ENCODE peak calls at places on chromosomes 6 and 20, in eight cellular contexts. N is pancreas; Z is WERI-Rb-1; W is CD4-positive, alpha-beta memory T cell; V is stomach; R is mammary epithelial cell; L is upper lobe of right lung; G is endothelial cell of umbilical vein. U is an unnamed sample.

GRCh38 chr6:122778961-122779671 is 400 bp upstream of the FABP7 start:
- DNase-seq in N (no peak), Z (no peak), W (no peak), V (no peak), R (no peak), L (no peak), G (no peak), U (peak)

GRCh38 chr6:73058736-73059135 is 166.6 kb downstream of the KHDC1L start:
- DNase-seq in N (no peak), Z (no peak), W (no peak), V (no peak), R (no peak), L (no peak), G (no peak), U (no peak)

GRCh38 chr20:61587910-61588309 is 335.8 kb downstream of the CDH4 start:
- DNase-seq in N (no peak), Z (no peak), W (no peak), V (no peak), R (no peak), L (no peak), G (no peak), U (no peak)

GRCh38 chr6:91659881-91660280 is 1073.0 kb upstream of the MAP3K7 start:
- DNase-seq in N (no peak), Z (peak), W (no peak), V (no peak), R (no peak), L (no peak), G (no peak), U (no peak)

GRCh38 chr6:117655380-117655779 is 19.9 kb upstream of the NUS1 start:
- DNase-seq in N (no peak), Z (no peak), W (no peak), V (no peak), R (no peak), L (no peak), G (no peak), U (no peak)

GRCh38 chr20:40511478-40511877 is 177.6 kb downstream of the MAFB start:
- DNase-seq in N (no peak), Z (no peak), W (no peak), V (no peak), R (peak), L (no peak), G (no peak), U (no peak)

GRCh38 chr20:16476032-16476431 is 97.2 kb downstream of the KIF16B start:
- DNase-seq in N (no peak), Z (no peak), W (peak), V (no peak), R (peak), L (no peak), G (peak), U (no peak)

GRCh38 chr20:52192296-52193007 is 873 bp upstream of the ZFP64 start:
- DNase-seq in N (no peak), Z (peak), W (no peak), V (no peak), R (no peak), L (peak), G (no peak), U (no peak)

GRCh38 chr6:55239099-55239498 is 64.8 kb downstream of the HCRTR2 start:
- DNase-seq in N (peak), Z (no peak), W (no peak), V (no peak), R (peak), L (no peak), G (peak), U (no peak)

GRCh38 chr20:10671221-10671849 is 2.5 kb downstream of the JAG1 start:
- DNase-seq in N (peak), Z (peak), W (no peak), V (peak), R (peak), L (peak), G (peak), U (peak)

GRCh38 chr20:51276331-51276730 is 253.4 kb upstream of the KCNG1 start:
- DNase-seq in N (no peak), Z (no peak), W (no peak), V (no peak), R (no peak), L (no peak), G (no peak), U (no peak)

GRCh38 chr6:91442342-91442741 is 855.5 kb upstream of the MAP3K7 start:
- DNase-seq in N (no peak), Z (no peak), W (no peak), V (no peak), R (no peak), L (no peak), G (no peak), U (no peak)

GRCh38 chr6:149948616-149949015 is 6.8 kb downstream of the ULBP2 start:
- DNase-seq in N (no peak), Z (no peak), W (no peak), V (no peak), R (no peak), L (no peak), G (no peak), U (no peak)

GRCh38 chr6:100886078-100886477 is 4.9 kb upstream of the ASCC3 start:
- DNase-seq in N (no peak), Z (no peak), W (no peak), V (no peak), R (peak), L (no peak), G (no peak), U (no peak)

GRCh38 chr6:56938634-56939294 is 16.1 kb upstream of the BEND6 start:
- DNase-seq in N (no peak), Z (no peak), W (no peak), V (no peak), R (peak), L (no peak), G (peak), U (no peak)

GRCh38 chr6:25156123-25156522 is 123.1 kb upstream of the CARMIL1 start:
- DNase-seq in N (no peak), Z (no peak), W (no peak), V (no peak), R (no peak), L (no peak), G (no peak), U (no peak)

GRCh38 chr20:38131588-38132121 is 33.4 kb downstream of the TGM2 start:
- DNase-seq in N (no peak), Z (no peak), W (no peak), V (no peak), R (no peak), L (peak), G (no peak), U (no peak)

GRCh38 chr6:42745083-42745637 is 743 bp downstream of the TBCC start:
- DNase-seq in N (peak), Z (peak), W (peak), V (peak), R (peak), L (no peak), G (peak), U (no peak)

GRCh38 chr20:36275441-36276189 is 30.5 kb upstream of the DLGAP4 start:
- DNase-seq in N (no peak), Z (peak), W (no peak), V (no peak), R (no peak), L (peak), G (no peak), U (no peak)

GRCh38 chr6:7115452-7116223 is 7.9 kb downstream of the RREB1 start:
- DNase-seq in N (no peak), Z (no peak), W (no peak), V (no peak), R (no peak), L (no peak), G (no peak), U (no peak)

GRCh38 chr20:39988991-39989390 is 700.0 kb downstream of the MAFB start:
- DNase-seq in N (no peak), Z (no peak), W (no peak), V (no peak), R (no peak), L (no peak), G (no peak), U (no peak)

GRCh38 chr6:35495258-35496035 is 1.4 kb downstream of the TEAD3 start:
- DNase-seq in N (no peak), Z (no peak), W (no peak), V (no peak), R (no peak), L (no peak), G (no peak), U (no peak)

GRCh38 chr20:2812189-2812588 is 2.6 kb upstream of the C20orf141 start:
- DNase-seq in N (no peak), Z (no peak), W (no peak), V (no peak), R (no peak), L (no peak), G (no peak), U (no peak)

GRCh38 chr20:2816030-2816582 is at the start of gene TMEM239:
- DNase-seq in N (no peak), Z (no peak), W (no peak), V (no peak), R (no peak), L (no peak), G (no peak), U (no peak)

GRCh38 chr20:2815242-2815900 is 584 bp downstream of the C20orf141 start:
- DNase-seq in N (no peak), Z (no peak), W (no peak), V (no peak), R (no peak), L (no peak), G (no peak), U (no peak)

GRCh38 chr20:2814587-2815051 is at the start of gene C20orf141:
- DNase-seq in N (no peak), Z (peak), W (no peak), V (no peak), R (peak), L (no peak), G (peak), U (no peak)

GRCh38 chr20:2814076-2814475 is 711 bp upstream of the C20orf141 start:
- DNase-seq in N (no peak), Z (no peak), W (no peak), V (no peak), R (no peak), L (no peak), G (no peak), U (no peak)
- H3K27ac ChIP-seq in N (no peak), Z (peak), W (no peak), V (no peak), R (no peak), L (no peak), G (no peak), U (no peak)

DNA sequence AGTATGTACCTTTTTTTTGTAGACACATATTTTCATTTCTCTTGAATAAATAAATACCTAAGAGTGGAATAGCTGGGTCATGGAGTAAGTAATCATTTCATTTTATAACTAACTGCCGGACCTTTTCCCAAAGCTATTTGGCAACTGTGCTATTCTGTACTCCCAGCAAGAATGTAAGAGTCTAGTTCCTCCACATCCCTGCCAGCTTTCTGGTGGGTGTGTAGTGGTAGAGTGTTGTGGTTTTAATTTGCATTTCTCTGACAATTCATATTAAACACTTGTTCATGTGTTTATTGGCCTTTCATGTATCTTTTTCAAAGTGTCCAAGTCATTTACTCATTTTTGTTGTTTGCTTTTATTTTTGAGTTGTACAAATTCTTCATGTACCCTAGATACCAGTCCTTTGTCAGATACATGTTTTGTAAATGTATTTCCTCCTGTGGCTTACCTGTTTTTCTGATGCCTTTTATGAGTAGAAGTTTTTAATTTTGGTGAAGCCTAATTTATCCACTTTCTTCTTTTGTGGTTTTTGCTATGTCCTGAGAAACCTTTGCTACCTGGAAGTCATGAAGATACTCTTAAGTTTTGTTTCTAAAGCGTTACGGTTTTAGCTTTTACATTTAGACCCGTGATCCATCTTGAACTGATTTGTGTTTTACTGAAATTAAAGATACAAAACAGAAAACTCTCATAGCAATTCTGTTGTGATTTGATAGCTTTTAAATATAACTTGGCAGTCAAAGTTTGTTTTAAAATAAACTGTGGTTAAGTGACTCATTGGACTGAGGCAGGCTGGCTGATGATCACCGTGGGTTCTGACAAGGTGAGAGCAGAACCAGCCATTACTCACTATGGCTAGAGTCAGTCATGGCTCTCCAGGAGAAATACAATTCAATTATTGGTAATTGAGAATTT is 7.9 kb downstream of the MYLIP start:
- DNase-seq in N (no peak), Z (no peak), W (peak), V (peak), R (peak), L (no peak), G (peak), U (no peak)
- H3K27ac ChIP-seq in N (peak), Z (no peak), W (peak), V (peak), R (no peak), L (no peak), G (no peak), U (no peak)

GRCh38 chr6:109087661-109088264 is 6.9 kb downstream of the SESN1 start:
- DNase-seq in N (no peak), Z (no peak), W (no peak), V (no peak), R (no peak), L (no peak), G (no peak), U (no peak)
- H3K27ac ChIP-seq in N (no peak), Z (no peak), W (no peak), V (peak), R (no peak), L (no peak), G (no peak), U (no peak)

GRCh38 chr6:33128318-33128717 is 52.5 kb downstream of the HLA-DPB1 start:
- DNase-seq in N (no peak), Z (no peak), W (no peak), V (no peak), R (no peak), L (no peak), G (no peak), U (no peak)
- H3K27ac ChIP-seq in N (no peak), Z (no peak), W (no peak), V (no peak), R (no peak), L (no peak), G (no peak), U (no peak)

GRCh38 chr6:33014841-33015634 is 5.6 kb upstream of the HLA-DOA start:
- DNase-seq in N (no peak), Z (peak), W (peak), V (peak), R (peak), L (no peak), G (peak), U (peak)
- H3K27ac ChIP-seq in N (no peak), Z (no peak), W (no peak), V (peak), R (no peak), L (no peak), G (no peak), U (no peak)

GRCh38 chr6:29976588-29977424 is 34.5 kb downstream of the HLA-A start:
- DNase-seq in N (peak), Z (peak), W (peak), V (peak), R (peak), L (peak), G (peak), U (peak)
- H3K27ac ChIP-seq in N (peak), Z (no peak), W (no peak), V (peak), R (peak), L (peak), G (peak), U (peak)

DNA sequence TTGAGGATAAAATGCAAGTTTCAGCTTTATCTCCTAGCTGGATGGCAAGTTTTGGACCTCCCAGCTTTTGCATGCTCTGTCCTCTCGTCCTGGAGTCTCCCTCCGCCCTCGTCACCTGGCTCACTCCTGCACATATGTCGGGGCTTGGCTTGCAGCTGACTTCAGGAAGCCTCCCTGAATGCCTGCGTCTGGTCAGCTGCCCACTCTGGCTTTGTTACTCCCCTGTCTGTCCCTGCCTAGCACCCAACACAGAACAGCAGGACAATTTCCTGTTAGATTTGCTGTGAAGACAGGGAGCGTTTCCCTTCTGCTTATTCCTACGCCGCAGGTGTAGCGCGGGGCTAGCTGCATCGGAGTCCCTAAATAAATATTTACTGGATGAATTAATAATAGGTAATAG is 5.4 kb downstream of the JPH2 start:
- DNase-seq in N (no peak), Z (peak), W (no peak), V (no peak), R (no peak), L (no peak), G (no peak), U (no peak)
- H3K27ac ChIP-seq in N (no peak), Z (no peak), W (no peak), V (peak), R (no peak), L (no peak), G (no peak), U (peak)

GRCh38 chr6:107740496-107741190 is 83.5 kb downstream of the SCML4 start:
- DNase-seq in N (no peak), Z (no peak), W (peak), V (no peak), R (no peak), L (no peak), G (no peak), U (no peak)
- H3K27ac ChIP-seq in N (no peak), Z (no peak), W (peak), V (peak), R (no peak), L (peak), G (no peak), U (no peak)

GRCh38 chr6:15473741-15474161 is 189.1 kb downstream of the DTNBP1 start:
- DNase-seq in N (no peak), Z (no peak), W (no peak), V (no peak), R (peak), L (no peak), G (peak), U (no peak)

GRCh38 chr6:15474196-15474595 is 188.6 kb downstream of the DTNBP1 start:
- DNase-seq in N (no peak), Z (no peak), W (no peak), V (no peak), R (peak), L (no peak), G (no peak), U (no peak)

GRCh38 chr6:15476631-15477380 is 186.0 kb downstream of the DTNBP1 start:
- DNase-seq in N (no peak), Z (no peak), W (no peak), V (no peak), R (no peak), L (no peak), G (no peak), U (no peak)

GRCh38 chr6:15475872-15476271 is 187.0 kb downstream of the DTNBP1 start:
- DNase-seq in N (no peak), Z (no peak), W (no peak), V (no peak), R (no peak), L (no peak), G (no peak), U (no peak)

DNA sequence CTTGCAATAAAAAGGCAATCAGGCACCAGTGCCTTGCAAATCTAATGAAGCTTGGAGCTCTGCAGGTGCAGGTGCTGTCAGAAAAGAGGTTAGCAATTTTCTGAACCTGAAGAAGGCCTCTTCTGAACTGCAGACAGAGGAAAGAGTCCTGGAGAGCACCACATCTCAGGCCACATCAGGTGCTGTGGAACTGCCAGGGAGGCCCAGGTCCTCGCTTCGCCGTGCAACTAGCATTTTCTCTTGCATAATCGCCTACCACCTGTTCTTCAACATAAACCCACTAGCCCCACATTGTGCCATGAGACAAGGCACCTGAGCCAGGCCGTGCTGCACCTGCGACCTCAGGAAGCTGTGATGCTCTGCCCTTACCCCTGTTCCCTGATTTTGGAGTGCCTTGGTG is 187.6 kb downstream of the DTNBP1 start:
- DNase-seq in N (no peak), Z (no peak), W (no peak), V (no peak), R (no peak), L (no peak), G (no peak), U (no peak)
- H3K27ac ChIP-seq in N (no peak), Z (no peak), W (no peak), V (no peak), R (no peak), L (no peak), G (no peak), U (peak)